ENCODE peak calls at places on chromosomes 11 and 22, in six cellular contexts. O, P, D, Q, N and J are unnamed samples.

GRCh38 chr11:64123679-64124078 is 42.2 kb downstream of the MACROD1 start:
- DNase-seq in P (no peak), D (no peak), O (no peak), Q (no peak), N (no peak), J (no peak)

GRCh38 chr11:33515347-33515746 is 185.3 kb downstream of the C11orf91 start:
- DNase-seq in O (no peak), Q (no peak), P (no peak), N (no peak), D (no peak), J (no peak)

GRCh38 chr22:44024288-44024908 is at the start of gene PARVB:
- DNase-seq in P (peak), N (no peak), D (peak), O (no peak), Q (no peak), J (no peak)

GRCh38 chr11:77658213-77659013 is 20.8 kb upstream of the CLNS1A start:
- DNase-seq in N (no peak), P (no peak), D (peak), Q (no peak), O (no peak), J (peak)

GRCh38 chr11:79419120-79419519 is 21.7 kb downstream of the TENM4 start:
- DNase-seq in Q (peak), O (peak), P (no peak), N (no peak), D (no peak), J (no peak)

GRCh38 chr22:24554316-24555159 is at the start of gene GUCD1:
- DNase-seq in N (no peak), O (no peak), D (no peak), P (peak), Q (no peak), J (peak)

GRCh38 chr22:29306830-29307657 is 594 bp downstream of the GAS2L1 start:
- DNase-seq in Q (peak), N (no peak), P (peak), D (peak), O (peak), J (peak)

GRCh38 chr22:26436903-26437515 is 7.9 kb downstream of the ASPHD2 start:
- DNase-seq in O (no peak), N (no peak), Q (no peak), D (no peak), P (no peak), J (no peak)

GRCh38 chr11:126160345-126161145 is 50.9 kb downstream of the RPUSD4 start:
- DNase-seq in D (no peak), O (no peak), P (no peak), Q (no peak), N (no peak), J (no peak)

GRCh38 chr11:128563942-128564641 is 23.3 kb downstream of the ETS1 start:
- DNase-seq in O (no peak), P (no peak), D (no peak), Q (no peak), N (no peak), J (no peak)

GRCh38 chr11:110509485-110509884 is 79.7 kb downstream of the FDX1 start:
- DNase-seq in N (no peak), D (no peak), Q (no peak), P (no peak), O (no peak), J (no peak)

GRCh38 chr11:11010624-11011127 is 152.8 kb upstream of the ZBED5 start:
- DNase-seq in D (peak), Q (peak), N (no peak), P (peak), O (peak), J (peak)

GRCh38 chr11:32426819-32427615 is 8.3 kb downstream of the WT1 start:
- DNase-seq in P (peak), O (no peak), D (peak), Q (no peak), N (no peak), J (no peak)

GRCh38 chr11:17498058-17498457 is 21.4 kb upstream of the ABCC8 start:
- DNase-seq in Q (no peak), N (no peak), O (no peak), P (peak), D (no peak), J (no peak)

GRCh38 chr11:1454576-1454975 is 32.0 kb downstream of the MOB2 start:
- DNase-seq in P (no peak), O (no peak), N (no peak), D (no peak), Q (no peak), J (no peak)

GRCh38 chr11:31702966-31703365 is 108.2 kb downstream of the PAX6 start:
- DNase-seq in O (peak), D (no peak), Q (peak), P (no peak), N (no peak), J (no peak)

GRCh38 chr11:126697937-126698336 is 302.6 kb downstream of the KIRREL3 start:
- DNase-seq in Q (no peak), O (no peak), P (no peak), D (no peak), N (no peak), J (no peak)

GRCh38 chr11:58949184-58949583 is 9.9 kb downstream of the GLYATL1 start:
- DNase-seq in N (no peak), Q (no peak), D (no peak), O (no peak), P (no peak), J (no peak)

GRCh38 chr11:57585301-57585700 is 12.2 kb upstream of the SERPING1 start:
- DNase-seq in D (no peak), N (no peak), Q (no peak), O (no peak), P (no peak), J (no peak)

GRCh38 chr11:36009469-36009868 is 65.6 kb downstream of the LDLRAD3 start:
- DNase-seq in O (no peak), Q (peak), D (no peak), P (no peak), N (no peak), J (peak)

GRCh38 chr11:20310596-20311394 is 52.7 kb upstream of the HTATIP2 start:
- DNase-seq in Q (no peak), N (no peak), D (no peak), P (no peak), O (no peak), J (no peak)

GRCh38 chr11:123227763-123228488 is 32.9 kb upstream of the CLMP start:
- DNase-seq in N (no peak), P (no peak), D (no peak), O (no peak), Q (no peak), J (no peak)

GRCh38 chr11:71948314-71949027 is 19.6 kb downstream of the RNF121 start:
- DNase-seq in Q (no peak), N (no peak), D (peak), O (peak), P (no peak), J (peak)

GRCh38 chr11:8886332-8886731 is 24.7 kb upstream of the AKIP1 start:
- DNase-seq in P (no peak), N (no peak), Q (no peak), O (no peak), D (no peak), J (no peak)

GRCh38 chr22:42720263-42721044 is at the start of gene A4GALT:
- DNase-seq in Q (no peak), N (no peak), P (peak), D (no peak), O (no peak), J (no peak)

GRCh38 chr11:46426233-46426991 is 34.8 kb upstream of the CHRM4 start:
- DNase-seq in P (no peak), D (no peak), O (no peak), Q (no peak), N (no peak), J (no peak)

GRCh38 chr22:44260216-44261035 is 52.3 kb downstream of the SHISAL1 start:
- DNase-seq in N (no peak), O (no peak), D (no peak), P (peak), Q (no peak), J (no peak)

GRCh38 chr11:43835104-43835503 is 45.5 kb upstream of the ALKBH3 start:
- DNase-seq in D (no peak), P (no peak), O (no peak), Q (no peak), N (no peak), J (no peak)

GRCh38 chr11:24880962-24881361 is 384.1 kb downstream of the LUZP2 start:
- DNase-seq in P (no peak), D (no peak), O (no peak), Q (no peak), N (no peak), J (no peak)

GRCh38 chr11:3164540-3165151 is 464 bp downstream of the OSBPL5 start:
- DNase-seq in D (no peak), P (peak), Q (no peak), N (no peak), O (no peak), J (peak)

GRCh38 chr22:39664485-39665200 is 94.1 kb downstream of the CACNA1I start:
- DNase-seq in O (no peak), Q (no peak), N (peak), D (peak), P (peak), J (no peak)

GRCh38 chr11:10265936-10266335 is 28.1 kb downstream of the SBF2 start:
- DNase-seq in P (no peak), Q (no peak), O (no peak), N (no peak), D (no peak), J (no peak)

GRCh38 chr22:45717787-45718186 is 46.2 kb downstream of the ATXN10 start:
- DNase-seq in P (no peak), Q (no peak), O (no peak), D (no peak), N (no peak), J (no peak)

GRCh38 chr11:132033051-132033450 is 662.6 kb downstream of the NTM start:
- DNase-seq in O (no peak), D (no peak), Q (no peak), N (no peak), P (no peak), J (no peak)

GRCh38 chr11:133906241-133906640 is 50.5 kb downstream of the IGSF9B start:
- DNase-seq in D (no peak), O (no peak), P (no peak), Q (no peak), N (no peak), J (no peak)

GRCh38 chr11:66912361-66912760 is 45.8 kb downstream of the PC start:
- DNase-seq in D (no peak), O (no peak), P (no peak), Q (no peak), N (no peak), J (peak)

GRCh38 chr11:105189586-105189985 is 50.0 kb upstream of the CARD18 start:
- DNase-seq in P (no peak), Q (no peak), N (no peak), O (no peak), D (no peak), J (no peak)

GRCh38 chr11:13334068-13334785 is 56.6 kb downstream of the BMAL1 start:
- DNase-seq in P (no peak), N (no peak), O (no peak), Q (no peak), D (no peak), J (no peak)

GRCh38 chr11:118415739-118416068 is 14.3 kb downstream of the ATP5MG start:
- DNase-seq in O (no peak), N (no peak), P (peak), D (peak), Q (peak), J (peak)
- TF ChIP-seq JUN in O (no peak), N (no peak), P (no peak), D (peak), Q (no peak), J (peak)

DNA sequence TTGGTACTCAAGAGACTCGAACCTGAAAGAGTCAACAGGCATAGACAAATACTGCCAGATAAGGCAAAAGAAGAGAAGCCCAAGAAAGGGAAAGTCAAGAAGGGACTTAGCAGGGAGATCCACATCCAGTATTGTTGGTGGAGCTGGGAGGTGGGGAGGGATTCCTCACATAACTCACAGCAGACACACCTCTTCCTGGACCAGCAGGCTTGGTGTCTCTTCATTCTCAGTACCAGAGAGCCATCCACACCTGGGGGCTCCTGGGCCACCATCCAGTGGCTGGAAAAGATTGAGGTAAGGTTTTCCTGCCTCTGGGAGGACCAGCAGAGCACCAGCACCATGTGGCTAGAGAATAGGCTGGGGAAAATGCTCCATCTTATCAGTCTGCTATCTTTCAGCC is 161.6 kb upstream of the SESN3 start:
- DNase-seq in O (no peak), D (no peak), N (no peak), P (no peak), Q (no peak), J (no peak)
- TF ChIP-seq JUN in O (no peak), D (no peak), N (no peak), P (no peak), Q (no peak), J (no peak)

DNA sequence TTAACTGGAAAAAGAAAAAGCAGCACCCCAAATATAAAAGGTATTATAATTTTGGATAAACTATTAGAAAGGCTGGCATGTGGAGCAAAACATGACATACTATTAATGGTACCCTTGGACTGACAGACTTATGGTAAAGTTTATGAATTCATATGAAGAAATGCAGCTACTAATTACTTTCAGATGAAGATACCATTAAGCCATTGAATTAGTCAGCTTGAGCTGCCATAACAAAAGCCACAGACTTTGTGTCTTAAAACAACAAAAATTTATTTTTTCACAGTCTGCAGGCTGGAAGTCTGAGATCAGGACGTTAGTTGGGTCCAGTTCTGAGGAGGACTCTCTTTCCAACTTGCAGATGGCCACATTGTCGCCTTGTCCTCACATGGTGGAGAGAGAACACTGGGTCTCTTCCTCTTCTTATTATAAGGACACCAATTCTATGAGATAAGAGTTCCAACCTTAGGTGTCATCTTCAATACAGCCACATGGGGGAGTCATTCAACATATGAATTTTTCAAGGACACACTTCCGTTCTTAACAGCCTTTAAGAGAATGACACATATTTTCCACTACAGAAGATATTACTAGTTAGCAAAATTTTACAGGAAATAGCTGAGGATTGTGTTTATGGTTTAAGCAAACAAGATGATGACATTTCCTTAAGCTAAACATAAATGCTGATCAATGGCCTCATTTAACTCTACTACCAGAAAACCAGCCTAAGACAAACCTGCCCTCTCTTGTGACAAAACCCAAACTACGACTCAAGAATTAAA is 56.1 kb downstream of the DCUN1D5 start:
- DNase-seq in Q (peak), D (peak), N (no peak), P (no peak), O (peak), J (peak)
- TF ChIP-seq JUN in Q (no peak), D (no peak), N (no peak), P (no peak), O (no peak), J (peak)

GRCh38 chr11:61954106-61955030 is 4.2 kb downstream of the BEST1 start:
- DNase-seq in P (no peak), Q (no peak), O (no peak), N (no peak), D (peak), J (no peak)
- TF ChIP-seq JUN in P (no peak), Q (no peak), O (no peak), N (no peak), D (no peak), J (no peak)

GRCh38 chr22:22165936-22166710 is 78.5 kb upstream of the VPREB1 start:
- DNase-seq in D (no peak), O (no peak), N (no peak), Q (no peak), P (no peak), J (no peak)

GRCh38 chr22:22168190-22168940 is 76.2 kb upstream of the VPREB1 start:
- DNase-seq in D (peak), Q (peak), P (no peak), O (peak), N (no peak), J (no peak)

GRCh38 chr22:22168941-22169867 is 75.4 kb upstream of the VPREB1 start:
- DNase-seq in O (no peak), Q (no peak), P (no peak), N (no peak), D (peak), J (no peak)

GRCh38 chr22:22166941-22167713 is 77.5 kb upstream of the VPREB1 start:
- DNase-seq in Q (no peak), N (no peak), P (no peak), O (no peak), D (no peak), J (no peak)

GRCh38 chr22:22167791-22168189 is 76.8 kb upstream of the VPREB1 start:
- DNase-seq in O (no peak), Q (no peak), P (no peak), D (peak), N (no peak), J (no peak)
- TF ChIP-seq JUN in O (no peak), Q (no peak), P (no peak), D (no peak), N (no peak), J (no peak)

GRCh38 chr22:35326854-35327562 is 27.3 kb downstream of the TOM1 start:
- DNase-seq in D (no peak), Q (no peak), N (no peak), O (no peak), P (no peak), J (no peak)

GRCh38 chr22:35329114-35329847 is 29.6 kb downstream of the TOM1 start:
- DNase-seq in N (no peak), O (no peak), Q (no peak), D (no peak), P (no peak), J (no peak)

GRCh38 chr22:35327690-35328471 is 28.2 kb downstream of the TOM1 start:
- DNase-seq in Q (no peak), O (no peak), N (no peak), D (no peak), P (no peak), J (no peak)

GRCh38 chr22:35330258-35330861 is 30.7 kb downstream of the TOM1 start:
- DNase-seq in Q (no peak), N (no peak), O (no peak), P (no peak), D (no peak), J (peak)

DNA sequence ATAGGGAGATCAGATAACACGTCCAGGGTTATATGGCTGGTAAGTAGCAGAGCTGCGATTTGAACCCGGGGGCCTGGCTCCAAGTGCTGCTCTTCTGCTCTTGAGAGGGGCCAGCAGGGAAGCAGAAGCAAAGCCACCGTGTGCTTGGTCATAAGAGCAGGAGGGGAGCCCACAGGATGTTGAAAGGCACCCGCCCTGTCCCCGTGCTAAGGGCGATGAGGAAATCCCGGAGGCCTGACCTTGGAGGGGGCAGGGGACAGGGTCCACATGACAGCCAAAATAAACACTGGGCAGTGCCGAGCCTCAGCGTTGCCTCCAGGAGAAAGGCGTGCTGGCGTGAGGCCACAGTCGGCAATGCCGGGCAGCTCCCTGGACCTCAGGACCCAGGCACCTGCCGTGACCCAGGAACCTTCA is 28.8 kb downstream of the TOM1 start:
- DNase-seq in D (no peak), Q (no peak), O (peak), N (no peak), P (no peak), J (peak)
- TF ChIP-seq JUN in D (no peak), Q (no peak), O (peak), N (no peak), P (no peak), J (no peak)